ENCODE peak calls at places on chromosomes 2 and 18, in six cellular contexts. L is fibroblast of lung, G is tibial artery, V is GM23248, I is small intestine, J is neural progenitor cell. E is an unnamed sample.

GRCh38 chr2:159069229-159069628 is 100.8 kb downstream of the TANC1 start:
- DNase-seq in L (no peak), G (no peak), V (no peak), I (no peak), J (no peak), E (no peak)

GRCh38 chr2:19630921-19631320 is 270.9 kb downstream of the TTC32 start:
- DNase-seq in L (no peak), G (no peak), V (peak; percentile 24), I (no peak), J (no peak), E (no peak)

GRCh38 chr2:164903944-164904343 is 51.4 kb downstream of the SLC38A11 start:
- DNase-seq in L (peak; percentile 25), G (no peak), V (peak; percentile 25), I (no peak), J (peak; percentile 5), E (no peak)

GRCh38 chr18:4108016-4108415 is 347.1 kb downstream of the DLGAP1 start:
- DNase-seq in L (no peak), G (no peak), V (no peak), I (no peak), J (no peak), E (no peak)

GRCh38 chr2:201923436-201923975 is 110.1 kb upstream of the FZD7 start:
- DNase-seq in L (no peak), G (no peak), V (no peak), I (no peak), J (no peak), E (no peak)

GRCh38 chr18:31278609-31279071 is 39.3 kb upstream of the DSG1 start:
- DNase-seq in L (peak; percentile 13), G (no peak), V (no peak), I (peak; percentile 98), J (no peak), E (no peak)

GRCh38 chr18:55665506-55665905 is 77.5 kb upstream of the TCF4 start:
- DNase-seq in L (no peak), G (no peak), V (no peak), I (no peak), J (no peak), E (no peak)

GRCh38 chr18:47979611-47980200 is 49.2 kb upstream of the SMAD2 start:
- DNase-seq in L (no peak), G (no peak), V (no peak), I (no peak), J (no peak), E (no peak)

DNA sequence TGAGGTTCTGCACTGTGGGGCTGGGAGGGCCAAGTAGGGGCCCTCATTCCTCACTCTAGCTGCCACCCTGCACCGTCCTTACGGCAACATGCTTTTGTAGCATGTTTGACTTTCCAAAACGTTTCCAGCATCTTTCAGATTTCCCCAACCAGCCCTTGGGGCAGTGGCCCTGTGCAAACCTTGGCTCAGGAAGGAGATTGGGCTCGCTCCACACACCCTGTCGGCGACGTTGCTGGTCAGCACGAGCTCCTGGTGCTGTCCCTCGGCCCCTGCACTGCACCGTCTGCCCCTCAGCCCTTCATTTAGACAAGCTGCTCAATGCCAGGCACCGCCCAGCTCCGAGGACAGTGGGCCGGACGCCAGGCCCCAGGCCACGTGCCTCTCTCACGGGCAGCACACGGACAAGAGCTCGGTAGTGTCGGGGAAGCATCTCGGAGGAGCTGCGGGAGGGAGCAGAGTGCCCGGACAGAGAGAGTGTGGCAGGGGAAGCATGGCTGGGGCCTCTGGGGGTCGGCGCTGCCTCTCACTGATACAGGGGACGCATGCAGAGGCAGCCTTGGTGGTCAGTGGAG is 6.9 kb downstream of the GPR17 start:
- DNase-seq in L (no peak), G (no peak), V (no peak), I (no peak), J (no peak), E (no peak)
- H3K9me3 ChIP-seq in L (no peaks in the 10 kb centered on the region), G (no peaks in the 10 kb centered on the region), V (no peaks in the 10 kb centered on the region), I (no peaks in the 10 kb centered on the region), J (no peaks in the 10 kb centered on the region), E (no peaks in the 10 kb centered on the region)

DNA sequence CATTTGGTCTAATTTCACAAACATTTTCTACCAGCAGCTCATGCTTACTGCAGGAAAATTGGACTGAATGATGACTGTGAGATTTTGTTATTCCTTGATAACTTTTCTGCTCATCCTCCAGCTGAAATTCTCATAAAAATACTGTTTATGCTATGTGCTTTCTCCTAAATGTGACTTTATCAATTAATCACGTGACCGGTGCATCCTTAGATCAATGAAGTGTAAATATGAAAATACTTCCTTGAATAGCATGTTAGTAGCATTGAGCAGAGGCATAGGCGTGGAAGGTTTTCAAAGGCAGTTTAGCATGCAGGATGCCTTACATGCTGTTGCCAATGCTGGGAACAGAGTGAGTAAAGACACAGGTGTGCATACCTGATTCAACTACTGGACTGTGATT is 1002.5 kb downstream of the CBLN2 start:
- DNase-seq in L (no peak), G (no peak), V (no peak), I (no peak), J (no peak), E (no peak)
- H3K9me3 ChIP-seq in L (no peaks in the 10 kb centered on the region), G (no peaks in the 10 kb centered on the region), V (no peaks in the 10 kb centered on the region), I (no peaks in the 10 kb centered on the region), J (no peaks in the 10 kb centered on the region), E (no peaks in the 10 kb centered on the region)

DNA sequence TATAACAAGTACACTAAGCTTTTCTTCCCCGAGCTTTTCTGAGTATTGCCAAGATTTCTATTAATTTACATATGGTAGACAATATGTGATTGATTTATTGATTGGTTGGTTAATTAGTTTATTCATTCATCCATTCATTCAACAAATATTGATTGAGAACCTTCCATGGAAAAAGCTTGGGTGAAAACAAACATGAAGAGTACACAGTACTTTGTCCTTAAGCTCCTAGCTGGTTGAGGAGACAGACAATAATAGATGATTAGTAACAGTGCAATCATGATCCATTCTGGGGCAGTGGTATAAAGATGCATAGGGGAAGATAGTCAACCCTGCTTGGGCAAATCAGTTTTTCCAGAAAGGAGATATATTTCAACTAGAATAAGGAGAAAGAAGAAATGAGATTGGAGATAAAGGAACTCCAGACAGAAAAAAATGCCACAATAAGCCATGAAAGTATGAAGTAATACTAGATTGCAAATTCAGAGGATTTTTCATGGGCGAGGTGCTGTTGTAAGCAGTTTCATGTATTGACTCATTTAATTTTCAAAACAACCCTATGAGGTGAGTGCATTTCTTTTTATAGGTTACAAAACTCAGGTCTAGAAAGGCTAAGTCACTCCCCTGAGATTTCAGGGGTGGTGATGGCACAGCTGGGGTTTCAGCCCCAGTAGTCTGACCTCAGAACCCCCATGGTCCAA is 129.5 kb downstream of the RND3 start:
- DNase-seq in L (peak; percentile 8), G (no peak), V (peak; percentile 55), I (peak; percentile 13), J (no peak), E (no peak)
- H3K9me3 ChIP-seq in L (no peaks in the 10 kb centered on the region), G (no peaks in the 10 kb centered on the region), V (no peaks in the 10 kb centered on the region), I (no peaks in the 10 kb centered on the region), J (no peaks in the 10 kb centered on the region), E (no peaks in the 10 kb centered on the region)

GRCh38 chr2:200147371-200147770 is 159.1 kb upstream of the SPATS2L start:
- DNase-seq in L (no peak), G (no peak), V (no peak), I (no peak), J (no peak), E (no peak)
- H3K9me3 ChIP-seq in L (no peaks in the 10 kb centered on the region), G (peaks cover 5% of the 10 kb centered on the region), V (no peaks in the 10 kb centered on the region), I (no peaks in the 10 kb centered on the region), J (no peaks in the 10 kb centered on the region), E (peaks cover 7% of the 10 kb centered on the region)

DNA sequence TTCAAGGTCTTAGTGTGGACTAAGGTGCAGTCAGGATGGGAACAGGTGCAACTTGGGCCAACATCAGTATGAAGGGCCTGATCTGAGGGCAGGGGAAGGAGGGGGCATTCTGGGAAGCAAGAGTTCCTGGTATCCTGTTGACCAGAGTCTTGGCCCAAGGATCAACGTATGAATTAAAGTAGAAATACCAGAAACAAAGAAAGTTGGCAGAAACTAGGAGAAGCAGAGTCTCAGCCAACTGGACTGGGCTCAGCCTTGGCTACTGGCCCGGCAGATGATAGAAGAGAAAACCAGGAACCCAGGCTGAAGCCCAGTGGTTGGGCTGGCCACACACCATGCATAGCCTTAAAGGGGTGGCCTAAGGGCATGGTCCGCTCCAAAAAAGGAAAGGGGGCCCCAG is 2.3 kb downstream of the CETN1 start:
- DNase-seq in L (no peak), G (no peak), V (no peak), I (no peak), J (no peak), E (no peak)
- H3K9me3 ChIP-seq in L (no peaks in the 10 kb centered on the region), G (peaks cover 12% of the 10 kb centered on the region), V (no peaks in the 10 kb centered on the region), I (no peaks in the 10 kb centered on the region), J (no peaks in the 10 kb centered on the region), E (no peaks in the 10 kb centered on the region)

DNA sequence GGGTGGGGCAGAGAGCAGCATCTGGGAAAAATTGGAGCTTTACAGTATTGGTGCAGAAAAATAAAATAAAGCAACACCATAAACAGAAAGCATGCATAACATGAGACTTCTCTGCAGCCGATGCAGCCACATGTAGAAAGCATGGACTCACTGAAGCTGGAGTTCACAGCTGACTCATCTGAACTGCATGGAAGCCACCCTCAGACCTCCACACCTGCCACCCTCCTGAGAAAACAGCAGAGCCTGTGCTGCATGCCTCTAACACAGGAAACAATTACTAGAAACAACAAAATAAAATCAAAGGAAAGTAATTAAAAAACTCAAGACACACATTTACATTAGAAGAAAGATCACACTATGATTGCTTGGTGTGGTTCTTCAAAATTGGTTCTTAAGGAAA is 169.4 kb upstream of the ALKAL2 start:
- DNase-seq in L (no peak), G (no peak), V (no peak), I (no peak), J (no peak), E (no peak)
- H3K9me3 ChIP-seq in L (no peaks in the 10 kb centered on the region), G (no peaks in the 10 kb centered on the region), V (no peaks in the 10 kb centered on the region), I (no peaks in the 10 kb centered on the region), J (no peaks in the 10 kb centered on the region), E (no peaks in the 10 kb centered on the region)

GRCh38 chr18:51160646-51161045 is 36.8 kb downstream of the MEX3C start:
- DNase-seq in L (no peak), G (no peak), V (no peak), I (no peak), J (no peak), E (no peak)
- H3K9me3 ChIP-seq in L (no peaks in the 10 kb centered on the region), G (no peaks in the 10 kb centered on the region), V (no peaks in the 10 kb centered on the region), I (no peaks in the 10 kb centered on the region), J (no peaks in the 10 kb centered on the region), E (no peaks in the 10 kb centered on the region)

E was measured in T-helper 17 cell.